ENCODE peak calls at places on chromosomes 6 and 20, in five cellular contexts. One of them, this sample, is unnamed.

GRCh38 chr6:20483902-20484497 is 50.3 kb upstream of the CDKAL1 start:
- DNase-seq in lower leg skin: no peak
- DNase-seq in HFF-Myc: no peak
- DNase-seq in hepatocyte: no peak
- DNase-seq in fibroblast of pulmonary artery: peak
- DNase-seq in this sample: no peak

GRCh38 chr6:38339914-38340313 is 299.8 kb downstream of the BTBD9 start:
- DNase-seq in lower leg skin: no peak
- DNase-seq in HFF-Myc: no peak
- DNase-seq in hepatocyte: no peak
- DNase-seq in fibroblast of pulmonary artery: no peak
- DNase-seq in this sample: no peak

GRCh38 chr6:46128476-46128875 is 1.3 kb upstream of the ENPP4 start:
- DNase-seq in lower leg skin: no peak
- DNase-seq in HFF-Myc: no peak
- DNase-seq in hepatocyte: no peak
- DNase-seq in fibroblast of pulmonary artery: no peak
- DNase-seq in this sample: no peak

GRCh38 chr20:20552076-20552475 is 160.4 kb downstream of the RALGAPA2 start:
- DNase-seq in lower leg skin: no peak
- DNase-seq in HFF-Myc: no peak
- DNase-seq in hepatocyte: no peak
- DNase-seq in fibroblast of pulmonary artery: no peak
- DNase-seq in this sample: no peak

GRCh38 chr6:131831392-131831791 is 23.6 kb downstream of the ENPP1 start:
- DNase-seq in lower leg skin: no peak
- DNase-seq in HFF-Myc: no peak
- DNase-seq in hepatocyte: no peak
- DNase-seq in fibroblast of pulmonary artery: peak
- DNase-seq in this sample: peak

GRCh38 chr6:158004696-158005095 is 23.0 kb downstream of the SYNJ2 start:
- DNase-seq in lower leg skin: no peak
- DNase-seq in HFF-Myc: no peak
- DNase-seq in hepatocyte: no peak
- DNase-seq in fibroblast of pulmonary artery: no peak
- DNase-seq in this sample: no peak

GRCh38 chr20:51132286-51132810 is 109.4 kb upstream of the KCNG1 start:
- DNase-seq in lower leg skin: peak
- DNase-seq in HFF-Myc: no peak
- DNase-seq in hepatocyte: no peak
- DNase-seq in fibroblast of pulmonary artery: peak
- DNase-seq in this sample: no peak

GRCh38 chr6:30494275-30494990 is 5.1 kb downstream of the HLA-E start:
- DNase-seq in lower leg skin: peak
- DNase-seq in HFF-Myc: no peak
- DNase-seq in hepatocyte: no peak
- DNase-seq in fibroblast of pulmonary artery: no peak
- DNase-seq in this sample: no peak

GRCh38 chr6:166499350-166500163 is 86.9 kb downstream of the RAMACL start:
- DNase-seq in lower leg skin: no peak
- DNase-seq in HFF-Myc: no peak
- DNase-seq in hepatocyte: no peak
- DNase-seq in fibroblast of pulmonary artery: no peak
- DNase-seq in this sample: no peak

GRCh38 chr6:136576821-136577220 is 26.6 kb upstream of the MAP7 start:
- DNase-seq in lower leg skin: no peak
- DNase-seq in HFF-Myc: no peak
- DNase-seq in hepatocyte: no peak
- DNase-seq in fibroblast of pulmonary artery: no peak
- DNase-seq in this sample: no peak

GRCh38 chr6:86937219-86938079 is at the start of gene HTR1E:
- DNase-seq in lower leg skin: no peak
- DNase-seq in HFF-Myc: no peak
- DNase-seq in hepatocyte: peak
- DNase-seq in fibroblast of pulmonary artery: peak
- DNase-seq in this sample: no peak

GRCh38 chr6:131400054-131400781 is 172.8 kb upstream of the ARG1 start:
- DNase-seq in lower leg skin: no peak
- DNase-seq in HFF-Myc: peak
- DNase-seq in hepatocyte: no peak
- DNase-seq in fibroblast of pulmonary artery: peak
- DNase-seq in this sample: peak

GRCh38 chr6:82867946-82868345 is 197.7 kb downstream of the UBE3D start:
- DNase-seq in lower leg skin: no peak
- DNase-seq in HFF-Myc: no peak
- DNase-seq in hepatocyte: no peak
- DNase-seq in fibroblast of pulmonary artery: no peak
- DNase-seq in this sample: no peak

GRCh38 chr6:125839879-125840278 is 49.1 kb downstream of the NCOA7 start:
- DNase-seq in lower leg skin: no peak
- DNase-seq in HFF-Myc: no peak
- DNase-seq in hepatocyte: no peak
- DNase-seq in fibroblast of pulmonary artery: peak
- DNase-seq in this sample: no peak

GRCh38 chr6:131161987-131162386 is 26.7 kb downstream of the AKAP7 start:
- DNase-seq in lower leg skin: no peak
- DNase-seq in HFF-Myc: no peak
- DNase-seq in hepatocyte: no peak
- DNase-seq in fibroblast of pulmonary artery: no peak
- DNase-seq in this sample: no peak

GRCh38 chr6:165883851-165884640 is 221.0 kb upstream of the PDE10A start:
- DNase-seq in lower leg skin: no peak
- DNase-seq in HFF-Myc: no peak
- DNase-seq in hepatocyte: no peak
- DNase-seq in fibroblast of pulmonary artery: peak
- DNase-seq in this sample: no peak

GRCh38 chr20:59402697-59403096 is 102.3 kb downstream of the EDN3 start:
- DNase-seq in lower leg skin: no peak
- DNase-seq in HFF-Myc: no peak
- DNase-seq in hepatocyte: peak
- DNase-seq in fibroblast of pulmonary artery: no peak
- DNase-seq in this sample: no peak

GRCh38 chr6:27279513-27280063 is 32.1 kb downstream of the PRSS16 start:
- DNase-seq in lower leg skin: no peak
- DNase-seq in HFF-Myc: no peak
- DNase-seq in hepatocyte: peak
- DNase-seq in fibroblast of pulmonary artery: no peak
- DNase-seq in this sample: no peak

GRCh38 chr6:54441020-54441419 is 132.8 kb downstream of the TINAG start:
- DNase-seq in lower leg skin: peak
- DNase-seq in HFF-Myc: no peak
- DNase-seq in hepatocyte: no peak
- DNase-seq in fibroblast of pulmonary artery: no peak
- DNase-seq in this sample: no peak

GRCh38 chr20:42442728-42443127 is 747.0 kb downstream of the PTPRT start:
- DNase-seq in lower leg skin: no peak
- DNase-seq in HFF-Myc: no peak
- DNase-seq in hepatocyte: no peak
- DNase-seq in fibroblast of pulmonary artery: no peak
- DNase-seq in this sample: no peak

GRCh38 chr6:62819640-62820039 is 391.6 kb upstream of the FKBP1C start:
- DNase-seq in lower leg skin: no peak
- DNase-seq in HFF-Myc: no peak
- DNase-seq in hepatocyte: no peak
- DNase-seq in fibroblast of pulmonary artery: no peak
- DNase-seq in this sample: no peak

GRCh38 chr6:146915671-146916127 is 288.5 kb upstream of the STXBP5 start:
- DNase-seq in lower leg skin: no peak
- DNase-seq in HFF-Myc: no peak
- DNase-seq in hepatocyte: no peak
- DNase-seq in fibroblast of pulmonary artery: peak
- DNase-seq in this sample: no peak

GRCh38 chr6:47631248-47632196 is 66.9 kb upstream of the ADGRF4 start:
- DNase-seq in lower leg skin: no peak
- DNase-seq in HFF-Myc: peak
- DNase-seq in hepatocyte: peak
- DNase-seq in fibroblast of pulmonary artery: peak
- DNase-seq in this sample: peak

GRCh38 chr6:38493929-38494547 is 145.7 kb downstream of the BTBD9 start:
- DNase-seq in lower leg skin: peak
- DNase-seq in HFF-Myc: peak
- DNase-seq in hepatocyte: peak
- DNase-seq in fibroblast of pulmonary artery: peak
- DNase-seq in this sample: peak

GRCh38 chr6:3912366-3913076 is 63.3 kb downstream of the FAM50B start:
- DNase-seq in lower leg skin: peak
- DNase-seq in HFF-Myc: no peak
- DNase-seq in hepatocyte: no peak
- DNase-seq in fibroblast of pulmonary artery: no peak
- DNase-seq in this sample: no peak

GRCh38 chr6:6407061-6407723 is 86.7 kb upstream of the F13A1 start:
- DNase-seq in lower leg skin: no peak
- DNase-seq in HFF-Myc: no peak
- DNase-seq in hepatocyte: no peak
- DNase-seq in fibroblast of pulmonary artery: no peak
- DNase-seq in this sample: no peak

GRCh38 chr6:158337332-158337731 is 25.1 kb downstream of the TULP4 start:
- DNase-seq in lower leg skin: no peak
- DNase-seq in HFF-Myc: no peak
- DNase-seq in hepatocyte: no peak
- DNase-seq in fibroblast of pulmonary artery: no peak
- DNase-seq in this sample: no peak

GRCh38 chr6:13763740-13764381 is 50.5 kb downstream of the MCUR1 start:
- DNase-seq in lower leg skin: no peak
- DNase-seq in HFF-Myc: no peak
- DNase-seq in hepatocyte: no peak
- DNase-seq in fibroblast of pulmonary artery: no peak
- DNase-seq in this sample: no peak

GRCh38 chr20:31835977-31836852 is 9.2 kb downstream of the FOXS1 start:
- DNase-seq in lower leg skin: peak
- DNase-seq in HFF-Myc: peak
- DNase-seq in hepatocyte: peak
- DNase-seq in fibroblast of pulmonary artery: peak
- DNase-seq in this sample: peak

GRCh38 chr6:27720607-27721580 is 191.3 kb downstream of the OR2B2 start:
- DNase-seq in lower leg skin: no peak
- DNase-seq in HFF-Myc: peak
- DNase-seq in hepatocyte: peak
- DNase-seq in fibroblast of pulmonary artery: peak
- DNase-seq in this sample: no peak

GRCh38 chr6:28719275-28719940 is 193.7 kb downstream of the GPX5 start:
- DNase-seq in lower leg skin: no peak
- DNase-seq in HFF-Myc: peak
- DNase-seq in hepatocyte: no peak
- DNase-seq in fibroblast of pulmonary artery: no peak
- DNase-seq in this sample: no peak

GRCh38 chr6:152225231-152225934 is 411.8 kb downstream of the SYNE1 start:
- DNase-seq in lower leg skin: no peak
- DNase-seq in HFF-Myc: no peak
- DNase-seq in hepatocyte: no peak
- DNase-seq in fibroblast of pulmonary artery: no peak
- DNase-seq in this sample: no peak

GRCh38 chr20:62002882-62003480 is 62.7 kb downstream of the TAF4 start:
- DNase-seq in lower leg skin: no peak
- DNase-seq in HFF-Myc: no peak
- DNase-seq in hepatocyte: peak
- DNase-seq in fibroblast of pulmonary artery: no peak
- DNase-seq in this sample: no peak

GRCh38 chr20:1868856-1869255 is 26.4 kb upstream of the SIRPA start:
- DNase-seq in lower leg skin: no peak
- DNase-seq in HFF-Myc: no peak
- DNase-seq in hepatocyte: no peak
- DNase-seq in fibroblast of pulmonary artery: peak
- DNase-seq in this sample: no peak

GRCh38 chr20:37856932-37857660 is 45.8 kb upstream of the VSTM2L start:
- DNase-seq in lower leg skin: peak
- DNase-seq in HFF-Myc: no peak
- DNase-seq in hepatocyte: no peak
- DNase-seq in fibroblast of pulmonary artery: peak
- DNase-seq in this sample: peak

GRCh38 chr6:100267721-100268123 is 197.0 kb downstream of the SIM1 start:
- DNase-seq in lower leg skin: no peak
- DNase-seq in HFF-Myc: peak
- DNase-seq in hepatocyte: no peak
- DNase-seq in fibroblast of pulmonary artery: peak
- DNase-seq in this sample: peak
- H3K4me3 ChIP-seq in lower leg skin: no peak
- H3K4me3 ChIP-seq in HFF-Myc: no peak
- H3K4me3 ChIP-seq in hepatocyte: no peak
- H3K4me3 ChIP-seq in fibroblast of pulmonary artery: no peak
- H3K4me3 ChIP-seq in this sample: no peak

GRCh38 chr6:52505726-52506501 is 70.9 kb downstream of the TRAM2 start:
- DNase-seq in lower leg skin: peak
- DNase-seq in HFF-Myc: no peak
- DNase-seq in hepatocyte: no peak
- DNase-seq in fibroblast of pulmonary artery: no peak
- DNase-seq in this sample: no peak
- TF ChIP-seq CTCF in lower leg skin: no peak
- TF ChIP-seq CTCF in HFF-Myc: no peak
- TF ChIP-seq CTCF in hepatocyte: no peak
- TF ChIP-seq CTCF in fibroblast of pulmonary artery: no peak
- TF ChIP-seq CTCF in this sample: no peak

DNA sequence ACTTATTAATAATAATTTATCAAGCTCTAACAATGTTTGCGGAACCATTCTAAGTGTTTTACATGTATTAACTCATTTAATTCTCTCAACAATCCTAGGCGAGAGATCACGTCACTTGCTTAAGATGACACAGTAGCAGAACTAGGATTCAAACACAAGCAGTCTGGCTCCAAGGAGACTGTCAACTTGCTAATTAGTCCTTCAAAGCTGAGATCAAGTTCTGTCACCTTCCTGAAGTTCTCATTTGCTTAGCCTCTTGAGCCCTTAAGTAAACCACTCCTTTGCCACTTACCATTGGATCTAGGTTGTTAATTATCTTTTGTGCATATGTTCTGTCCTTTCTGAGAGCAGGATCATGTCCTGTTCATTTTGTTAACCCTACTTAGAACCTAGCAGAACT is 14.1 kb downstream of the FKBP5 start:
- DNase-seq in lower leg skin: no peak
- DNase-seq in HFF-Myc: no peak
- DNase-seq in hepatocyte: no peak
- DNase-seq in fibroblast of pulmonary artery: no peak
- DNase-seq in this sample: no peak
- H3K4me3 ChIP-seq in lower leg skin: no peak
- H3K4me3 ChIP-seq in HFF-Myc: no peak
- H3K4me3 ChIP-seq in hepatocyte: no peak
- H3K4me3 ChIP-seq in fibroblast of pulmonary artery: no peak
- H3K4me3 ChIP-seq in this sample: no peak

GRCh38 chr6:34888874-34889555 is at the start of gene ANKS1A:
- DNase-seq in lower leg skin: peak
- DNase-seq in HFF-Myc: no peak
- DNase-seq in hepatocyte: peak
- DNase-seq in fibroblast of pulmonary artery: peak
- DNase-seq in this sample: no peak
- TF ChIP-seq CTCF in lower leg skin: no peak
- TF ChIP-seq CTCF in HFF-Myc: no peak
- TF ChIP-seq CTCF in hepatocyte: no peak
- TF ChIP-seq CTCF in fibroblast of pulmonary artery: no peak
- TF ChIP-seq CTCF in this sample: no peak

This sample was measured in astrocyte of the cerebellum.